ENCODE peak calls at places on chromosomes 1 and 21, in eight cellular contexts. One of them, this sample, is unnamed.

GRCh38 chr1:161439280-161440232 is 65.7 kb upstream of the FCGR2A start:
- DNase-seq in posterior cingulate gyrus: peak; percentile 13
- DNase-seq in stimulated activated CD4-positive, alpha-beta T cell treated with anti-CD3 and anti-CD28 coated beads, TNF-alpha, amount 100 ng/mL, for 24 hours: no peak
- DNase-seq in T follicular helper cell: no peak
- DNase-seq in left colon: peak; percentile 15
- DNase-seq in A549: peak; percentile 54
- DNase-seq in colonic mucosa: peak; percentile 44
- DNase-seq in SW480: peak; percentile 29
- DNase-seq in this sample: no peak

GRCh38 chr1:112540395-112540794 is 31.6 kb downstream of the WNT2B start:
- DNase-seq in posterior cingulate gyrus: no peak
- DNase-seq in stimulated activated CD4-positive, alpha-beta T cell treated with anti-CD3 and anti-CD28 coated beads, TNF-alpha, amount 100 ng/mL, for 24 hours: no peak
- DNase-seq in T follicular helper cell: no peak
- DNase-seq in left colon: no peak
- DNase-seq in A549: no peak
- DNase-seq in colonic mucosa: no peak
- DNase-seq in SW480: no peak
- DNase-seq in this sample: no peak

GRCh38 chr1:168180148-168180524 is 1.4 kb downstream of the TIPRL start:
- DNase-seq in posterior cingulate gyrus: no peak
- DNase-seq in stimulated activated CD4-positive, alpha-beta T cell treated with anti-CD3 and anti-CD28 coated beads, TNF-alpha, amount 100 ng/mL, for 24 hours: no peak
- DNase-seq in T follicular helper cell: no peak
- DNase-seq in left colon: no peak
- DNase-seq in A549: no peak
- DNase-seq in colonic mucosa: peak; percentile 22
- DNase-seq in SW480: no peak
- DNase-seq in this sample: no peak

GRCh38 chr1:29379438-29380073 is 143.2 kb downstream of the PTPRU start:
- DNase-seq in posterior cingulate gyrus: no peak
- DNase-seq in stimulated activated CD4-positive, alpha-beta T cell treated with anti-CD3 and anti-CD28 coated beads, TNF-alpha, amount 100 ng/mL, for 24 hours: no peak
- DNase-seq in T follicular helper cell: no peak
- DNase-seq in left colon: no peak
- DNase-seq in A549: peak; percentile 65
- DNase-seq in colonic mucosa: no peak
- DNase-seq in SW480: no peak
- DNase-seq in this sample: no peak

GRCh38 chr1:156616463-156616862 is 2.8 kb upstream of the HAPLN2 start:
- DNase-seq in posterior cingulate gyrus: peak; percentile 75
- DNase-seq in stimulated activated CD4-positive, alpha-beta T cell treated with anti-CD3 and anti-CD28 coated beads, TNF-alpha, amount 100 ng/mL, for 24 hours: no peak
- DNase-seq in T follicular helper cell: no peak
- DNase-seq in left colon: no peak
- DNase-seq in A549: peak; percentile 58
- DNase-seq in colonic mucosa: no peak
- DNase-seq in SW480: no peak
- DNase-seq in this sample: no peak

GRCh38 chr1:32246888-32247273 is at the start of gene FAM167B:
- DNase-seq in posterior cingulate gyrus: no peak
- DNase-seq in stimulated activated CD4-positive, alpha-beta T cell treated with anti-CD3 and anti-CD28 coated beads, TNF-alpha, amount 100 ng/mL, for 24 hours: no peak
- DNase-seq in T follicular helper cell: no peak
- DNase-seq in left colon: no peak
- DNase-seq in A549: no peak
- DNase-seq in colonic mucosa: peak; percentile 61
- DNase-seq in SW480: no peak
- DNase-seq in this sample: no peak

GRCh38 chr1:41482001-41482765 is 2.3 kb downstream of the EDN2 start:
- DNase-seq in posterior cingulate gyrus: no peak
- DNase-seq in stimulated activated CD4-positive, alpha-beta T cell treated with anti-CD3 and anti-CD28 coated beads, TNF-alpha, amount 100 ng/mL, for 24 hours: no peak
- DNase-seq in T follicular helper cell: no peak
- DNase-seq in left colon: peak; percentile 92
- DNase-seq in A549: no peak
- DNase-seq in colonic mucosa: peak; percentile 94
- DNase-seq in SW480: no peak
- DNase-seq in this sample: no peak

GRCh38 chr1:203581841-203582240 is 44.8 kb upstream of the ATP2B4 start:
- DNase-seq in posterior cingulate gyrus: no peak
- DNase-seq in stimulated activated CD4-positive, alpha-beta T cell treated with anti-CD3 and anti-CD28 coated beads, TNF-alpha, amount 100 ng/mL, for 24 hours: no peak
- DNase-seq in T follicular helper cell: no peak
- DNase-seq in left colon: no peak
- DNase-seq in A549: no peak
- DNase-seq in colonic mucosa: no peak
- DNase-seq in SW480: no peak
- DNase-seq in this sample: no peak

GRCh38 chr1:167196185-167196584 is 24.5 kb upstream of the POU2F1 start:
- DNase-seq in posterior cingulate gyrus: no peak
- DNase-seq in stimulated activated CD4-positive, alpha-beta T cell treated with anti-CD3 and anti-CD28 coated beads, TNF-alpha, amount 100 ng/mL, for 24 hours: no peak
- DNase-seq in T follicular helper cell: no peak
- DNase-seq in left colon: no peak
- DNase-seq in A549: no peak
- DNase-seq in colonic mucosa: no peak
- DNase-seq in SW480: no peak
- DNase-seq in this sample: no peak

GRCh38 chr1:34763142-34763781 is 3.7 kb downstream of the GJB4 start:
- DNase-seq in posterior cingulate gyrus: no peak
- DNase-seq in stimulated activated CD4-positive, alpha-beta T cell treated with anti-CD3 and anti-CD28 coated beads, TNF-alpha, amount 100 ng/mL, for 24 hours: no peak
- DNase-seq in T follicular helper cell: no peak
- DNase-seq in left colon: no peak
- DNase-seq in A549: peak; percentile 59
- DNase-seq in colonic mucosa: no peak
- DNase-seq in SW480: peak; percentile 94
- DNase-seq in this sample: no peak

GRCh38 chr1:112964347-112964746 is 8.4 kb upstream of the SLC16A1 start:
- DNase-seq in posterior cingulate gyrus: no peak
- DNase-seq in stimulated activated CD4-positive, alpha-beta T cell treated with anti-CD3 and anti-CD28 coated beads, TNF-alpha, amount 100 ng/mL, for 24 hours: no peak
- DNase-seq in T follicular helper cell: no peak
- DNase-seq in left colon: no peak
- DNase-seq in A549: no peak
- DNase-seq in colonic mucosa: no peak
- DNase-seq in SW480: no peak
- DNase-seq in this sample: no peak

GRCh38 chr1:152042030-152042429 is 5.2 kb upstream of the S100A11 start:
- DNase-seq in posterior cingulate gyrus: no peak
- DNase-seq in stimulated activated CD4-positive, alpha-beta T cell treated with anti-CD3 and anti-CD28 coated beads, TNF-alpha, amount 100 ng/mL, for 24 hours: no peak
- DNase-seq in T follicular helper cell: no peak
- DNase-seq in left colon: no peak
- DNase-seq in A549: no peak
- DNase-seq in colonic mucosa: no peak
- DNase-seq in SW480: no peak
- DNase-seq in this sample: no peak

GRCh38 chr1:227788279-227789041 is 27.0 kb upstream of the PRSS38 start:
- DNase-seq in posterior cingulate gyrus: no peak
- DNase-seq in stimulated activated CD4-positive, alpha-beta T cell treated with anti-CD3 and anti-CD28 coated beads, TNF-alpha, amount 100 ng/mL, for 24 hours: no peak
- DNase-seq in T follicular helper cell: no peak
- DNase-seq in left colon: peak; percentile 41
- DNase-seq in A549: no peak
- DNase-seq in colonic mucosa: peak; percentile 88
- DNase-seq in SW480: peak; percentile 61
- DNase-seq in this sample: peak; percentile 62

GRCh38 chr1:228321478-228321877 is 85.2 kb downstream of the TRIM11 start:
- DNase-seq in posterior cingulate gyrus: no peak
- DNase-seq in stimulated activated CD4-positive, alpha-beta T cell treated with anti-CD3 and anti-CD28 coated beads, TNF-alpha, amount 100 ng/mL, for 24 hours: no peak
- DNase-seq in T follicular helper cell: no peak
- DNase-seq in left colon: no peak
- DNase-seq in A549: no peak
- DNase-seq in colonic mucosa: no peak
- DNase-seq in SW480: no peak
- DNase-seq in this sample: no peak

GRCh38 chr1:3440711-3441389 is 13.6 kb upstream of the ARHGEF16 start:
- DNase-seq in posterior cingulate gyrus: no peak
- DNase-seq in stimulated activated CD4-positive, alpha-beta T cell treated with anti-CD3 and anti-CD28 coated beads, TNF-alpha, amount 100 ng/mL, for 24 hours: no peak
- DNase-seq in T follicular helper cell: no peak
- DNase-seq in left colon: no peak
- DNase-seq in A549: no peak
- DNase-seq in colonic mucosa: no peak
- DNase-seq in SW480: no peak
- DNase-seq in this sample: no peak

GRCh38 chr1:119116725-119117124 is 23.7 kb downstream of the WARS2 start:
- DNase-seq in posterior cingulate gyrus: no peak
- DNase-seq in stimulated activated CD4-positive, alpha-beta T cell treated with anti-CD3 and anti-CD28 coated beads, TNF-alpha, amount 100 ng/mL, for 24 hours: no peak
- DNase-seq in T follicular helper cell: no peak
- DNase-seq in left colon: peak; percentile 12
- DNase-seq in A549: no peak
- DNase-seq in colonic mucosa: peak; percentile 21
- DNase-seq in SW480: no peak
- DNase-seq in this sample: no peak

GRCh38 chr1:226044514-226045132 is 17.9 kb upstream of the H3-3A start:
- DNase-seq in posterior cingulate gyrus: no peak
- DNase-seq in stimulated activated CD4-positive, alpha-beta T cell treated with anti-CD3 and anti-CD28 coated beads, TNF-alpha, amount 100 ng/mL, for 24 hours: no peak
- DNase-seq in T follicular helper cell: no peak
- DNase-seq in left colon: no peak
- DNase-seq in A549: no peak
- DNase-seq in colonic mucosa: no peak
- DNase-seq in SW480: no peak
- DNase-seq in this sample: no peak

GRCh38 chr21:45935628-45936027 is 45.9 kb upstream of the COL6A1 start:
- DNase-seq in posterior cingulate gyrus: no peak
- DNase-seq in stimulated activated CD4-positive, alpha-beta T cell treated with anti-CD3 and anti-CD28 coated beads, TNF-alpha, amount 100 ng/mL, for 24 hours: no peak
- DNase-seq in T follicular helper cell: no peak
- DNase-seq in left colon: no peak
- DNase-seq in A549: no peak
- DNase-seq in colonic mucosa: no peak
- DNase-seq in SW480: no peak
- DNase-seq in this sample: no peak

GRCh38 chr1:8598060-8598724 is 219.2 kb downstream of the RERE start:
- DNase-seq in posterior cingulate gyrus: peak; percentile 48
- DNase-seq in stimulated activated CD4-positive, alpha-beta T cell treated with anti-CD3 and anti-CD28 coated beads, TNF-alpha, amount 100 ng/mL, for 24 hours: no peak
- DNase-seq in T follicular helper cell: no peak
- DNase-seq in left colon: peak; percentile 29
- DNase-seq in A549: peak; percentile 17
- DNase-seq in colonic mucosa: peak; percentile 48
- DNase-seq in SW480: no peak
- DNase-seq in this sample: no peak

GRCh38 chr1:6109688-6110087 is 64.0 kb downstream of the KCNAB2 start:
- DNase-seq in posterior cingulate gyrus: no peak
- DNase-seq in stimulated activated CD4-positive, alpha-beta T cell treated with anti-CD3 and anti-CD28 coated beads, TNF-alpha, amount 100 ng/mL, for 24 hours: no peak
- DNase-seq in T follicular helper cell: no peak
- DNase-seq in left colon: no peak
- DNase-seq in A549: no peak
- DNase-seq in colonic mucosa: no peak
- DNase-seq in SW480: no peak
- DNase-seq in this sample: no peak

GRCh38 chr1:221991221-221991620 is 249.3 kb upstream of the DUSP10 start:
- DNase-seq in posterior cingulate gyrus: no peak
- DNase-seq in stimulated activated CD4-positive, alpha-beta T cell treated with anti-CD3 and anti-CD28 coated beads, TNF-alpha, amount 100 ng/mL, for 24 hours: no peak
- DNase-seq in T follicular helper cell: no peak
- DNase-seq in left colon: no peak
- DNase-seq in A549: no peak
- DNase-seq in colonic mucosa: no peak
- DNase-seq in SW480: peak; percentile 8
- DNase-seq in this sample: no peak

GRCh38 chr1:232901255-232901654 is 49.2 kb upstream of the NTPCR start:
- DNase-seq in posterior cingulate gyrus: no peak
- DNase-seq in stimulated activated CD4-positive, alpha-beta T cell treated with anti-CD3 and anti-CD28 coated beads, TNF-alpha, amount 100 ng/mL, for 24 hours: no peak
- DNase-seq in T follicular helper cell: no peak
- DNase-seq in left colon: no peak
- DNase-seq in A549: no peak
- DNase-seq in colonic mucosa: no peak
- DNase-seq in SW480: no peak
- DNase-seq in this sample: no peak

GRCh38 chr1:212179394-212180076 is 105.7 kb upstream of the PPP2R5A start:
- DNase-seq in posterior cingulate gyrus: no peak
- DNase-seq in stimulated activated CD4-positive, alpha-beta T cell treated with anti-CD3 and anti-CD28 coated beads, TNF-alpha, amount 100 ng/mL, for 24 hours: no peak
- DNase-seq in T follicular helper cell: no peak
- DNase-seq in left colon: no peak
- DNase-seq in A549: peak; percentile 40
- DNase-seq in colonic mucosa: no peak
- DNase-seq in SW480: peak; percentile 50
- DNase-seq in this sample: no peak

GRCh38 chr1:164417016-164417704 is 141.8 kb upstream of the PBX1 start:
- DNase-seq in posterior cingulate gyrus: no peak
- DNase-seq in stimulated activated CD4-positive, alpha-beta T cell treated with anti-CD3 and anti-CD28 coated beads, TNF-alpha, amount 100 ng/mL, for 24 hours: no peak
- DNase-seq in T follicular helper cell: no peak
- DNase-seq in left colon: no peak
- DNase-seq in A549: no peak
- DNase-seq in colonic mucosa: no peak
- DNase-seq in SW480: no peak
- DNase-seq in this sample: no peak

GRCh38 chr1:93814059-93814794 is 64.8 kb downstream of the DNTTIP2 start:
- DNase-seq in posterior cingulate gyrus: peak; percentile 50
- DNase-seq in stimulated activated CD4-positive, alpha-beta T cell treated with anti-CD3 and anti-CD28 coated beads, TNF-alpha, amount 100 ng/mL, for 24 hours: peak; percentile 15
- DNase-seq in T follicular helper cell: peak; percentile 8
- DNase-seq in left colon: peak; percentile 57
- DNase-seq in A549: peak; percentile 80
- DNase-seq in colonic mucosa: peak; percentile 69
- DNase-seq in SW480: peak; percentile 87
- DNase-seq in this sample: peak; percentile 27

GRCh38 chr1:245906207-245906606 is 600.9 kb downstream of the SMYD3 start:
- DNase-seq in posterior cingulate gyrus: no peak
- DNase-seq in stimulated activated CD4-positive, alpha-beta T cell treated with anti-CD3 and anti-CD28 coated beads, TNF-alpha, amount 100 ng/mL, for 24 hours: no peak
- DNase-seq in T follicular helper cell: no peak
- DNase-seq in left colon: no peak
- DNase-seq in A549: no peak
- DNase-seq in colonic mucosa: no peak
- DNase-seq in SW480: no peak
- DNase-seq in this sample: no peak

GRCh38 chr1:26607191-26607590 is 77.6 kb downstream of the RPS6KA1 start:
- DNase-seq in posterior cingulate gyrus: no peak
- DNase-seq in stimulated activated CD4-positive, alpha-beta T cell treated with anti-CD3 and anti-CD28 coated beads, TNF-alpha, amount 100 ng/mL, for 24 hours: no peak
- DNase-seq in T follicular helper cell: no peak
- DNase-seq in left colon: no peak
- DNase-seq in A549: no peak
- DNase-seq in colonic mucosa: no peak
- DNase-seq in SW480: no peak
- DNase-seq in this sample: no peak

GRCh38 chr1:30103708-30104107 is 619.7 kb downstream of the MATN1 start:
- DNase-seq in posterior cingulate gyrus: no peak
- DNase-seq in stimulated activated CD4-positive, alpha-beta T cell treated with anti-CD3 and anti-CD28 coated beads, TNF-alpha, amount 100 ng/mL, for 24 hours: no peak
- DNase-seq in T follicular helper cell: no peak
- DNase-seq in left colon: no peak
- DNase-seq in A549: no peak
- DNase-seq in colonic mucosa: no peak
- DNase-seq in SW480: no peak
- DNase-seq in this sample: no peak

GRCh38 chr1:230696722-230697432 is 17.0 kb downstream of the AGT start:
- DNase-seq in posterior cingulate gyrus: no peak
- DNase-seq in stimulated activated CD4-positive, alpha-beta T cell treated with anti-CD3 and anti-CD28 coated beads, TNF-alpha, amount 100 ng/mL, for 24 hours: no peak
- DNase-seq in T follicular helper cell: no peak
- DNase-seq in left colon: no peak
- DNase-seq in A549: no peak
- DNase-seq in colonic mucosa: no peak
- DNase-seq in SW480: no peak
- DNase-seq in this sample: no peak

GRCh38 chr1:152739841-152740240 is 18.0 kb upstream of the KPRP start:
- DNase-seq in posterior cingulate gyrus: no peak
- DNase-seq in stimulated activated CD4-positive, alpha-beta T cell treated with anti-CD3 and anti-CD28 coated beads, TNF-alpha, amount 100 ng/mL, for 24 hours: no peak
- DNase-seq in T follicular helper cell: no peak
- DNase-seq in left colon: no peak
- DNase-seq in A549: no peak
- DNase-seq in colonic mucosa: no peak
- DNase-seq in SW480: no peak
- DNase-seq in this sample: no peak

GRCh38 chr1:211371406-211372105 is 44.9 kb downstream of the TRAF5 start:
- DNase-seq in posterior cingulate gyrus: no peak
- DNase-seq in stimulated activated CD4-positive, alpha-beta T cell treated with anti-CD3 and anti-CD28 coated beads, TNF-alpha, amount 100 ng/mL, for 24 hours: no peak
- DNase-seq in T follicular helper cell: no peak
- DNase-seq in left colon: no peak
- DNase-seq in A549: no peak
- DNase-seq in colonic mucosa: no peak
- DNase-seq in SW480: peak; percentile 11
- DNase-seq in this sample: no peak

GRCh38 chr1:51600529-51600928 is 16.4 kb upstream of the OSBPL9 start:
- DNase-seq in posterior cingulate gyrus: no peak
- DNase-seq in stimulated activated CD4-positive, alpha-beta T cell treated with anti-CD3 and anti-CD28 coated beads, TNF-alpha, amount 100 ng/mL, for 24 hours: no peak
- DNase-seq in T follicular helper cell: no peak
- DNase-seq in left colon: no peak
- DNase-seq in A549: no peak
- DNase-seq in colonic mucosa: no peak
- DNase-seq in SW480: no peak
- DNase-seq in this sample: no peak

GRCh38 chr1:2396476-2396875 is 4.8 kb downstream of the RER1 start:
- DNase-seq in posterior cingulate gyrus: no peak
- DNase-seq in stimulated activated CD4-positive, alpha-beta T cell treated with anti-CD3 and anti-CD28 coated beads, TNF-alpha, amount 100 ng/mL, for 24 hours: no peak
- DNase-seq in T follicular helper cell: no peak
- DNase-seq in left colon: no peak
- DNase-seq in A549: no peak
- DNase-seq in colonic mucosa: no peak
- DNase-seq in SW480: no peak
- DNase-seq in this sample: no peak

GRCh38 chr21:28516996-28517592 is 475.6 kb downstream of the LTN1 start:
- DNase-seq in posterior cingulate gyrus: peak; percentile 59
- DNase-seq in stimulated activated CD4-positive, alpha-beta T cell treated with anti-CD3 and anti-CD28 coated beads, TNF-alpha, amount 100 ng/mL, for 24 hours: peak; percentile 26
- DNase-seq in T follicular helper cell: peak; percentile 41
- DNase-seq in left colon: peak; percentile 76
- DNase-seq in A549: peak; percentile 59
- DNase-seq in colonic mucosa: peak; percentile 66
- DNase-seq in SW480: peak; percentile 69
- DNase-seq in this sample: peak; percentile 44

This sample was measured in stimulated activated effector memory CD8-positive, alpha-beta T cell treated with anti-CD3 and anti-CD28 coated beads, Interleukin-12 subunit alpha, Interleukin-12 subunit beta, amount 100 ng/mL, for 72 hours.